ENCODE peak calls at places on chromosomes 11 and 22, in six cellular contexts. A is GM23248, I is SJSA1, E is posterior cingulate gyrus, C is tibial artery, T is body of pancreas. M is an unnamed sample.

GRCh38 chr11:125020342-125020741 is 42.8 kb upstream of the SLC37A2 start:
- DNase-seq in A (no peak), I (no peak), E (no peak), C (no peak), T (no peak), M (no peak)

GRCh38 chr11:92406472-92406871 is 181.9 kb downstream of the FAT3 start:
- DNase-seq in A (no peak), I (no peak), E (no peak), C (no peak), T (no peak), M (no peak)

GRCh38 chr11:75334976-75335375 is 16.5 kb downstream of the ARRB1 start:
- DNase-seq in A (no peak), I (no peak), E (no peak), C (no peak), T (no peak), M (no peak)

GRCh38 chr11:103525069-103525468 is 415.8 kb downstream of the DYNC2H1 start:
- DNase-seq in A (peak; percentile 37), I (peak; percentile 27), E (no peak), C (no peak), T (no peak), M (no peak)

GRCh38 chr22:29330291-29330690 is 14.8 kb upstream of the RASL10A start:
- DNase-seq in A (no peak), I (no peak), E (no peak), C (no peak), T (no peak), M (no peak)

GRCh38 chr11:8067929-8068575 is 13.0 kb upstream of the TUB start:
- DNase-seq in A (no peak), I (no peak), E (no peak), C (no peak), T (no peak), M (no peak)

GRCh38 chr11:6307879-6308278 is 12.4 kb downstream of the CAVIN3 start:
- DNase-seq in A (peak; percentile 74), I (no peak), E (no peak), C (no peak), T (no peak), M (no peak)

GRCh38 chr11:83681045-83681781 is 395.0 kb upstream of the CCDC90B start:
- DNase-seq in A (peak; percentile 58), I (no peak), E (no peak), C (no peak), T (no peak), M (no peak)

GRCh38 chr11:115379528-115379927 is 124.7 kb downstream of the CADM1 start:
- DNase-seq in A (no peak), I (no peak), E (no peak), C (no peak), T (no peak), M (no peak)

GRCh38 chr11:126606484-126606883 is 251.0 kb downstream of the ST3GAL4 start:
- DNase-seq in A (no peak), I (no peak), E (no peak), C (peak; percentile 25), T (no peak), M (no peak)

GRCh38 chr22:19730662-19731360 is 7.5 kb downstream of the GP1BB start:
- DNase-seq in A (peak; percentile 87), I (peak; percentile 83), E (peak; percentile 74), C (peak; percentile 87), T (peak; percentile 81), M (peak; percentile 92)

GRCh38 chr22:38927033-38927789 is 30.2 kb upstream of the APOBEC3A start:
- DNase-seq in A (peak; percentile 74), I (peak; percentile 42), E (peak; percentile 67), C (peak; percentile 86), T (peak; percentile 87), M (peak; percentile 82)

GRCh38 chr11:107998761-107999160 is 9.9 kb upstream of the CUL5 start:
- DNase-seq in A (no peak), I (no peak), E (no peak), C (no peak), T (no peak), M (no peak)

GRCh38 chr11:131951146-131951545 is 580.7 kb downstream of the NTM start:
- DNase-seq in A (no peak), I (no peak), E (no peak), C (no peak), T (no peak), M (no peak)

GRCh38 chr22:45742866-45743450 is 71.3 kb downstream of the ATXN10 start:
- DNase-seq in A (peak; percentile 63), I (no peak), E (no peak), C (no peak), T (peak; percentile 59), M (no peak)

GRCh38 chr22:44729391-44730012 is 22.9 kb upstream of the ARHGAP8 start:
- DNase-seq in A (peak; percentile 72), I (no peak), E (peak; percentile 61), C (no peak), T (peak; percentile 35), M (peak; percentile 82)

GRCh38 chr11:118291453-118291852 is 13.1 kb upstream of the CD3E start:
- DNase-seq in A (peak; percentile 16), I (no peak), E (no peak), C (no peak), T (no peak), M (no peak)

GRCh38 chr11:14908214-14908880 is 16.3 kb upstream of the CYP2R1 start:
- DNase-seq in A (peak; percentile 60), I (peak; percentile 14), E (no peak), C (no peak), T (peak; percentile 61), M (no peak)

GRCh38 chr11:132977746-132978145 is 554.6 kb downstream of the OPCML start:
- DNase-seq in A (no peak), I (no peak), E (no peak), C (no peak), T (no peak), M (no peak)

GRCh38 chr22:19449422-19449767 is 1.9 kb upstream of the C22orf39 start:
- DNase-seq in A (no peak), I (no peak), E (no peak), C (no peak), T (no peak), M (no peak)

GRCh38 chr11:133531971-133532651 is at the start of gene OPCML:
- DNase-seq in A (no peak), I (no peak), E (peak; percentile 35), C (no peak), T (no peak), M (no peak)

GRCh38 chr11:266676-267439 is 11.3 kb upstream of the NLRP6 start:
- DNase-seq in A (peak; percentile 18), I (no peak), E (no peak), C (peak; percentile 66), T (no peak), M (peak; percentile 64)

GRCh38 chr22:42939941-42940653 is 74.9 kb downstream of the PACSIN2 start:
- DNase-seq in A (peak; percentile 89), I (peak; percentile 81), E (no peak), C (peak; percentile 77), T (peak; percentile 90), M (no peak)

GRCh38 chr22:49092751-49093150 is 734.9 kb downstream of the BRD1 start:
- DNase-seq in A (no peak), I (no peak), E (no peak), C (no peak), T (no peak), M (no peak)

GRCh38 chr22:26489447-26490036 is 5.9 kb downstream of the SRRD start:
- DNase-seq in A (no peak), I (no peak), E (no peak), C (no peak), T (no peak), M (no peak)

GRCh38 chr11:71486320-71486719 is 33.3 kb downstream of the NADSYN1 start:
- DNase-seq in A (no peak), I (no peak), E (no peak), C (no peak), T (no peak), M (peak; percentile 2)

GRCh38 chr11:32388871-32389770 is 46.2 kb downstream of the WT1 start:
- DNase-seq in A (no peak), I (no peak), E (no peak), C (no peak), T (no peak), M (no peak)

GRCh38 chr11:65639623-65640482 is 2.0 kb downstream of the SIPA1 start:
- DNase-seq in A (no peak), I (no peak), E (no peak), C (no peak), T (peak; percentile 59), M (no peak)

GRCh38 chr11:121240650-121241299 is 51.8 kb upstream of the SC5D start:
- DNase-seq in A (peak; percentile 47), I (no peak), E (no peak), C (no peak), T (no peak), M (no peak)

GRCh38 chr22:41048791-41049717 is 43.3 kb upstream of the EP300 start:
- DNase-seq in A (peak; percentile 84), I (peak; percentile 33), E (no peak), C (peak; percentile 84), T (peak; percentile 62), M (peak; percentile 80)

GRCh38 chr11:61486004-61486615 is 22.4 kb upstream of the LRRC10B start:
- DNase-seq in A (no peak), I (no peak), E (no peak), C (no peak), T (no peak), M (no peak)